ENCODE peak calls at places on chromosome 16, in four cellular contexts. X is neural progenitor cell, I is endodermal cell, L is ascending aorta. J is an unnamed sample.

GRCh38 chr16:4115209-4115940 is 867 bp downstream of the ADCY9 start:
- DNase-seq in L (peak), X (peak), I (peak), J (peak)

GRCh38 chr16:75794426-75794825 is 68.1 kb upstream of the CPHXL start:
- DNase-seq in L (no peak), X (no peak), I (no peak), J (no peak)

GRCh38 chr16:1276580-1276878 is 20.7 kb downstream of the TPSD1 start:
- DNase-seq in I (no peak), X (no peak), L (no peak), J (peak)

GRCh38 chr16:80577485-80578280 is 36.9 kb downstream of the DYNLRB2 start:
- DNase-seq in L (no peak), I (no peak), X (no peak), J (no peak)

GRCh38 chr16:80594756-80595155 is 54.0 kb downstream of the DYNLRB2 start:
- DNase-seq in X (no peak), I (peak), L (no peak), J (no peak)

GRCh38 chr16:88389621-88390160 is 6.9 kb downstream of the ZNF469 start:
- DNase-seq in I (no peak), L (no peak), X (no peak), J (no peak)

GRCh38 chr16:49858200-49859129 is 2.6 kb upstream of the ZNF423 start:
- DNase-seq in L (peak), I (peak), X (peak), J (no peak)

GRCh38 chr16:4004206-4004605 is 112.0 kb downstream of the ADCY9 start:
- DNase-seq in X (no peak), I (no peak), L (no peak), J (no peak)

GRCh38 chr16:59973966-59974365 is 1239.8 kb upstream of the GOT2 start:
- DNase-seq in L (no peak), X (no peak), I (no peak), J (no peak)

GRCh38 chr16:88628512-88628974 is 9.8 kb upstream of the IL17C start:
- DNase-seq in I (peak), X (peak), L (no peak), J (no peak)

GRCh38 chr16:27199747-27200146 is 3.6 kb upstream of the KDM8 start:
- DNase-seq in L (no peak), X (no peak), I (no peak), J (no peak)

GRCh38 chr16:80751167-80751566 is 53.2 kb downstream of the CDYL2 start:
- DNase-seq in I (no peak), X (peak), L (no peak), J (no peak)

DNA sequence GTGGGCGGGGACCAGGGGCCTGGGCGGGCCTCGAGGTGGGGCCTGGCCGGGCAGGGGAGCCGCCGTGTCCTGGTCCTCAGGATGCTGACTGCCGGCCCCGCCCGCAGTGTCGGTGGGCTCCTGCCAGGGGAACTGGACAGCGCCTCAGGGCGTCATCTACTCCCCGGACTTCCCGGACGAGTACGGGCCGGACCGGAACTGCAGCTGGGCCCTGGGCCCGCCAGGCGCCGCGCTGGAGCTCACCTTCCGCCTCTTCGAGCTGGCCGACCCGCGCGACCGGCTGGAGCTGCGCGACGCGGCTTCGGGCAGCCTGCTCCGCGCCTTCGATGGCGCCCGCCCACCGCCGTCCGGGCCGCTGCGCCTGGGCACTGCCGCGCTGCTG is 2.4 kb upstream of the PAQR4 start:
- DNase-seq in X (peak), L (no peak), I (peak), J (no peak)
- TF ChIP-seq CTCF in X (no peak), L (peak), I (peak), J (peak)

DNA sequence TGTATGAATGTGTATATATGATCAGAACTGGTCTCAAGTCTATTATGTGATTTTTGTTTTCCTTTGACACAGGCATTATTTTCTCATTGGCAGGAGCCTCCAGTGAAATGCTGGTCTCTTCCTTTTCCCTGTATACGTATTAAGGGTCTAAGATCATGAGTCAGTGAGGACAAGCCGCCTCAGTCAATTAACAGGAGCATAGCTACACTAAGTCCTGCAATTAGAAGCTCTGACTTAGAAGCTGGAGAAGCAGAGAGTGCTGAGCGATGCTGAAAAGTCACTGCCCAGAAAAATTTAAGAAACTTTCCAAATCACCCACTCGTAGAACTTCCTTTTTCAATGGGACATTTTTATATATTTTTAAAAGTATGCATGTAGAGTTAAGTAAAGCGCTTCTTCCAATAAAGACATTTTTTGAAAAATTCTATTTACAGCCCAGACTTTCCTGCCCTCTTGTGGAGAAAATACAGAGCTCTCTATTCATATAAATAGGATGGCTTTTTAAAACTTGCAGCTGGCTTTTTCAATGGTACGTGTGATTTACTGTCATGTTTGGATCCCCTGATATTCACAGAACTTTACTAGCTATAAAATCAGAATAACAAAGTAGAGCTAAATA is 70.1 kb upstream of the PSMD7 start:
- DNase-seq in X (peak), I (no peak), L (no peak), J (no peak)
- TF ChIP-seq CTCF in X (peak), I (peak), L (peak), J (no peak)

DNA sequence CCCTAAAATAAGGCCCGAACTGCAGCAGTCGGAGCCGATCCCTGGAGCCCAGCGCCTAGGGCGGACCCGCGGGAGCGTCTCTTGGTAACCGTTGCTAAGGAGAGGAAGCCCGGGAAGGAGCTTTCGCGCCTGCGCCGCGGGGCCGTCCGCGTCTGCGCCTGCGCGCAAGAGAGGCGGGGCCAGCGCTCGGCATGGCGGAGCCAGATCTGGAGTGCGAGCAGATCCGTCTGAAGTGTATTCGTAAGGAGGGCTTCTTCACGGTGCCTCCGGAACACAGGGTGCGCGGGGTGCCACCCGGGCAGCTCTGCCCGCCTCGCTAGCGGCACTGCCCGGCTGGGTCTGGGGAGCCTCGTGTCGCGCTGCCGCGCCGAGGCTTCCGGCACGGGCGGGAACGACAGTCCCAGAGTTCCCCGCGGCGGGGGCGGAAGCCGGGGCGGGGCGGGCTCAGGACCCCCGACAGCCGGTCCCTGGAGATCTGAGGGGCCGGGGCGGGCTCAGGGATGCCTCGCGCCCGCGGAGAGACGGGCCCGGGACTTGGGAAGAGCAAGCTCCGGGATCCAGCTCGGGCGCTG is at the start of gene CDK10:
- DNase-seq in X (peak), L (peak), I (peak), J (peak)
- TF ChIP-seq CTCF in X (no peak), L (no peak), I (no peak), J (no peak)

DNA sequence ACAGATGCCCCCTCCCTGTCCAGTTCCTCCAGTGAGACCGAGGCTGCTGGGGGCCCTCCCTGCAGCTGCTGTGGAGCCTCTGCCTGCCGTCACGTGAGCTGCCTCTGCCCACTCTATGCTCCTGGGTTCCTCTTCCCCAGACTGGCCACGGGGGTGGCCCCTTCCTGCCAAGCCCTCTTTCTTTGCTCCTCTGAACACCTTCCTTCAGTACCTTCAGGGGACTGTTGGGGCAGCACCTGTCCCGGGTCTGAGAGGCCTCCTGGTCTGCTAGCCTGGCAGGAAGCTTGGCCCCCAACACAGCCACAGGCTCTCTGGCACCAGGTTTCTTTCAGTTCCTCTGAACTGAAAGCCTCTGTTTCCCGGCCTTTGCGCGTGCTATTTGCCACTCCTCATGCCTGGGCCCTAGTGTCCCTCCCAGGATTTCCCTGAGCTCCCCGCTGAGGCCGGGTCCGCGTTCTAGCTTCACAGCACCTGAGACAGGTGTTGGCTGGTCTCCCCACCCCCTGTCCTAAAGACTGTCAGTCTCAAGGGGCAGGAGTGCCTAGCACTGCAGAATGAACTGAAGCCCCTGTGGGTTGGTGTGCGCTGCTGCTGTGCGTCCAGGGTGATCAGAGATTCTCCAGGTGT is 6.6 kb upstream of the ATP6V0C start:
- DNase-seq in L (no peak), X (no peak), I (no peak), J (peak)
- TF ChIP-seq CTCF in L (no peak), X (no peak), I (no peak), J (no peak)